ENCODE peak calls at places on chromosomes 13 and 19, in six cellular contexts. F, A, O, T, W and U are unnamed samples.

GRCh38 chr19:53945441-53945840 is 17.3 kb upstream of the CACNG8 start:
- DNase-seq in A (peak; percentile 18), F (no peak), T (no peak), W (no peak), O (no peak), U (no peak)

GRCh38 chr19:52535831-52536800 is 8.6 kb downstream of the ZNF808 start:
- DNase-seq in A (peak; percentile 70), O (peak; percentile 81), W (peak; percentile 94), F (peak; percentile 78), T (peak; percentile 95), U (peak; percentile 93)

GRCh38 chr19:37925212-37925611 is 18.2 kb downstream of the SIPA1L3 start:
- DNase-seq in W (no peak), F (no peak), A (no peak), O (no peak), T (no peak), U (no peak)

GRCh38 chr13:45695198-45695730 is 6.9 kb upstream of the CBY2 start:
- DNase-seq in F (no peak), O (no peak), T (no peak), A (peak; percentile 18), W (no peak), U (no peak)

GRCh38 chr19:4077800-4078683 is 11.3 kb upstream of the ZBTB7A start:
- DNase-seq in T (peak; percentile 61), O (peak; percentile 86), A (no peak), W (peak; percentile 89), F (no peak), U (no peak)

GRCh38 chr13:38348890-38349289 is 761 bp upstream of the UFM1 start:
- DNase-seq in A (peak; percentile 64), O (peak; percentile 22), W (no peak), T (peak; percentile 1), F (peak; percentile 27), U (no peak)

GRCh38 chr13:86655561-86655960 is 856.3 kb upstream of the SLITRK6 start:
- DNase-seq in A (no peak), O (no peak), W (no peak), F (no peak), T (no peak), U (no peak)

GRCh38 chr13:30114586-30115256 is 192.6 kb downstream of the KATNAL1 start:
- DNase-seq in O (peak; percentile 89), A (peak; percentile 79), T (peak; percentile 91), F (peak; percentile 71), W (peak; percentile 94), U (peak; percentile 95)

GRCh38 chr19:56661248-56661647 is 10.3 kb downstream of the ZNF835 start:
- DNase-seq in A (no peak), O (no peak), T (no peak), W (no peak), F (no peak), U (no peak)

GRCh38 chr19:5913739-5914357 is at the start of gene CAPS:
- DNase-seq in T (peak; percentile 99), A (peak; percentile 55), W (peak; percentile 94), F (peak; percentile 53), O (no peak), U (no peak)

GRCh38 chr19:53621885-53622710 is 9.7 kb upstream of the DPRX start:
- DNase-seq in T (no peak), O (no peak), A (no peak), F (peak; percentile 4), W (no peak), U (no peak)

GRCh38 chr13:40664100-40665060 is 2.1 kb downstream of the FOXO1 start:
- DNase-seq in A (no peak), F (no peak), O (peak; percentile 66), W (peak; percentile 89), T (peak; percentile 86), U (no peak)

GRCh38 chr13:113475280-113475679 is 15.2 kb downstream of the DCUN1D2 start:
- DNase-seq in O (no peak), W (no peak), A (no peak), T (no peak), F (no peak), U (no peak)

GRCh38 chr13:98571955-98572662 is 4.8 kb downstream of the STK24 start:
- DNase-seq in A (peak; percentile 92), T (peak; percentile 21), O (no peak), F (peak; percentile 69), W (no peak), U (no peak)

GRCh38 chr19:30733826-30734550 is 361.8 kb downstream of the ZNF536 start:
- DNase-seq in F (no peak), W (no peak), A (no peak), O (no peak), T (no peak), U (no peak)

GRCh38 chr13:38888309-38888708 is 102.3 kb downstream of the STOML3 start:
- DNase-seq in W (no peak), O (no peak), T (no peak), F (peak; percentile 6), A (peak; percentile 84), U (no peak)

GRCh38 chr19:54154603-54155345 is 4.7 kb downstream of the LENG1 start:
- DNase-seq in T (no peak), O (no peak), F (peak; percentile 56), W (no peak), A (peak; percentile 83), U (no peak)

DNA sequence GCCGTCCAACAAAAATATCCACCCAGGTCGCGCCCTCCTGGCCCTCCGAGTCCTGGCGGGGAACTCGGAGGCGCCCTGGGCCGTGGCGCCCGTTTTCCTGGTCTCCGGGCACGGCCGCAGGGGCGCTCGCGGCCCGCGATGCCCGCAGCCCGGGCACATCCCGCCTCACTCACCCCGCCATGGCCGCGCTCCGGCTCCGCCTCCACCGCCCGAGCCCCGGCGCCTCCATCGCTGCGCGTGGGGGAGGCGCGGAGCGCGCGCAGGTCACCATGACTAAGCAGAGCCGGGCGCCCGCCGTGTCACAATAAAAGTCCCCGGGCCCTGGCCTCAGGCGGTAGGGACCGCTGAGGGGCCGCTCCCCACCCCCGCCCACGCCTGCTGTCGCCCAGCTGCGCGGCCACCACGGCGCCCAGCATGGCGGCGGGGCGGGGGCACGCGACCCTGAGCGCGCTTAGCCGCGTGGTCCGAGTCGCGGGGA is 593 bp downstream of the KEAP1 start:
- DNase-seq in T (peak; percentile 97), A (peak; percentile 83), W (peak; percentile 98), O (peak; percentile 98), F (peak; percentile 77), U (peak; percentile 97)
- TF ChIP-seq CTCF in T (peak; percentile 32), A (no peak), W (no peak), O (no peak), F (peak; percentile 45), U (no peak)

DNA sequence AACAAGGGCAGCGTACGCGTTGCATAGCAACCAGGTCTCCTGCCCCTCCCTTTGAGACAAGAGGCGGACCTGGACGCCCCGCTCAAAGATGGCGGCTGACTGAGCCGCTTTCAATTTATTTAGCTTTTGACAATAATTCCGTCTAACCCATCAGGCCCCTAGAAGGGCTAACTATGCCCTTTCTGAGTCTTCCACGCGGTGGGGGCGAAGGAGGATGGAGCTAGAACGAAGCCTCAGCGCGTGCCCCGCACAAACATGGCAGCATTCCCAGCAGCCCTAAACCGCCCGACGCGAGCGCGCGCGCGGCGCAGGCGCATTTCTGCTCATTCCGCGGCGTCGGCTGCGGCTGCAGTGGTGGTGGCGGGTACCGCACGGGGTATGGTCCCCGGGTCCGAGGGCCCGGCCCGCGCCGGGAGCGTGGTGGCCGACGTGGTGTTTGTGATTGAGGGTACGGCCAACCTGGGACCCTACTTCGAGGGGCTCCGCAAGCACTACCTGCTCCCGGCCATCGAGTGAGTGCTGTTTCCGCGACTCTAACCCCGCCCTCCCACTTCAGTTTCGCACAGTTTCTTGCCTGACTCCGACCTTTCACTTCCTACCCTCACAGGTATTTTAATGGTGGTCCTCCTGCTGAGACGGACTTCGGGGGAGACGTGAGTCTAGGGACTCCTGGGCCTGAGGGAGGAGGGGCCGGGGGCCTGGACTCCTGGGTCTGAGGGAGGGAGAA is at the start of gene MED25:
- DNase-seq in T (peak; percentile 81), F (peak; percentile 75), O (peak; percentile 93), W (peak; percentile 95), A (peak; percentile 77), U (peak; percentile 30)
- TF ChIP-seq CTCF in T (peak; percentile 68), F (peak; percentile 40), O (no peak), W (peak; percentile 29), A (no peak), U (peak; percentile 89)

GRCh38 chr19:20565321-20566018 is at the start of gene ZNF737:
- DNase-seq in T (peak; percentile 100), F (peak; percentile 81), A (peak; percentile 95), O (peak; percentile 85), W (peak; percentile 98), U (peak; percentile 78)
- TF ChIP-seq CTCF in T (peak; percentile 42), F (peak; percentile 47), A (peak; percentile 26), O (no peak), W (no peak), U (peak; percentile 51)

GRCh38 chr19:19224852-19225494 is 13.2 kb downstream of the NCAN start:
- DNase-seq in W (peak; percentile 84), T (peak; percentile 82), F (peak; percentile 39), A (peak; percentile 50), O (peak; percentile 92), U (no peak)

GRCh38 chr19:19223636-19224035 is 11.9 kb downstream of the NCAN start:
- DNase-seq in O (no peak), A (no peak), T (no peak), F (no peak), W (no peak), U (no peak)

GRCh38 chr19:19226204-19226603 is 14.4 kb downstream of the NCAN start:
- DNase-seq in F (no peak), A (no peak), O (no peak), W (no peak), T (no peak), U (no peak)

GRCh38 chr19:19224150-19224851 is 12.5 kb downstream of the NCAN start:
- DNase-seq in F (no peak), T (no peak), A (no peak), O (no peak), W (no peak), U (no peak)

GRCh38 chr19:19223060-19223459 is 11.3 kb downstream of the NCAN start:
- DNase-seq in F (no peak), W (no peak), O (no peak), A (no peak), T (no peak), U (no peak)
- TF ChIP-seq CTCF in F (no peak), W (no peak), O (no peak), A (no peak), T (no peak), U (no peak)

DNA sequence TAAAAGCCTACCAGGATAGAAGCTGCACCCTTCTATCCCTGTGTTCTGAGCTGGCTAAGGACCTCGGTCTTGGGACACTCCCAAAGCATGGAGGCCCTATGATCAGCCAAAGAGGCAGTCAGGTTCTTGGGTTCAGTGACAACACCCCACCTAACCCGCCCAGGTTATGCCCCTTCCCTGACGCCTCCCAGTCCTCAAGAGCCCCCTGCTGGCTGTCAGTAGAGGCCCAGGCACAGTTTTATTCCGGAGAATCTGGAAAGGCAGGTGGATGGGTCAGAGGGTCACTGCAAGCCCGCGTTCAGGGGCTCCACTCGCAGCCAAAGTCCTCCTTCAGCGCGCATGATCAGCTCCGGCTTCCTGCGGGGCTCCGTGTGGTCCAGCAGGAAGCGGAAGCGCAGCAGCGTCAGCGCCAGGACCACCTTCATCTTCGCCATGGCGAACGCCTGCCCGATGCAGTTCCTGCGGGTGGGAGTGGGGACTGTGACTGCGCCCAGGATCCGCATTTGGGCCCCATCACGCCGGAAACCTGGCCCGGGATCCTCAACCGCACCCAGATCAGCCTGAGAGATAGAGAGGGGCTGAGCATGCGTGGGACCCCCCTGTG is 22.3 kb downstream of the OR10H3 start:
- DNase-seq in T (no peak), F (no peak), A (no peak), W (no peak), O (peak; percentile 32), U (no peak)
- TF ChIP-seq CTCF in T (no peak), F (no peak), A (no peak), W (peak; percentile 39), O (no peak), U (no peak)